ENCODE peak calls at places on chromosomes 12 and 14, in ten cellular contexts. N, Q, E, I, D, J, T, M, O and A are unnamed samples. For H3K4me1 and H3K27me3, the result is how much of the 10 kb centered on the place peaks cover.

GRCh38 chr14:73526036-73526984 is 10.6 kb upstream of the ACOT1 start:
- DNase-seq in N (no peak), Q (no peak), E (no peak), I (no peak), D (peak), J (peak), T (no peak), M (no peak), O (no peak), A (no peak)

GRCh38 chr12:28869197-28869596 is 279.9 kb upstream of the FAR2 start:
- DNase-seq in N (no peak), Q (no peak), E (peak), I (no peak), D (no peak), J (no peak), T (no peak), M (no peak), O (no peak), A (no peak)

GRCh38 chr14:100471451-100472093 is 115.6 kb downstream of the BEGAIN start:
- DNase-seq in N (no peak), Q (no peak), E (no peak), I (no peak), D (no peak), J (no peak), T (no peak), M (no peak), O (no peak), A (no peak)

GRCh38 chr14:88630565-88630964 is 67.7 kb downstream of the ZC3H14 start:
- DNase-seq in N (no peak), Q (no peak), E (peak), I (no peak), D (no peak), J (no peak), T (no peak), M (no peak), O (no peak), A (no peak)

GRCh38 chr12:49131973-49132461 is 822 bp upstream of the TUBA1B start:
- DNase-seq in N (no peak), Q (no peak), E (peak), I (no peak), D (no peak), J (no peak), T (no peak), M (peak), O (no peak), A (no peak)

GRCh38 chr12:117155278-117156060 is 34.8 kb downstream of the FBXO21 start:
- DNase-seq in N (peak), Q (peak), E (peak), I (peak), D (peak), J (peak), T (no peak), M (peak), O (peak), A (peak)

GRCh38 chr12:51847830-51848727 is at the start of gene FIGNL2:
- DNase-seq in N (no peak), Q (no peak), E (peak), I (no peak), D (no peak), J (no peak), T (no peak), M (no peak), O (no peak), A (no peak)

GRCh38 chr14:86946446-86946845 is 1046.5 kb downstream of the GALC start:
- DNase-seq in N (no peak), Q (no peak), E (no peak), I (no peak), D (no peak), J (no peak), T (no peak), M (no peak), O (no peak), A (no peak)

GRCh38 chr14:70086685-70087379 is 101.9 kb downstream of the SLC8A3 start:
- DNase-seq in N (no peak), Q (no peak), E (peak), I (no peak), D (peak), J (no peak), T (no peak), M (peak), O (no peak), A (no peak)

GRCh38 chr12:22978962-22979361 is 354.0 kb downstream of the ETNK1 start:
- DNase-seq in N (no peak), Q (no peak), E (peak), I (no peak), D (no peak), J (no peak), T (no peak), M (no peak), O (no peak), A (no peak)

GRCh38 chr14:52692248-52692962 is 3.0 kb downstream of the ERO1A start:
- DNase-seq in N (peak), Q (peak), E (no peak), I (no peak), D (no peak), J (no peak), T (no peak), M (no peak), O (peak), A (no peak)

GRCh38 chr14:24890716-24891115 is 159.2 kb downstream of the STXBP6 start:
- DNase-seq in N (no peak), Q (no peak), E (no peak), I (no peak), D (no peak), J (no peak), T (no peak), M (no peak), O (no peak), A (no peak)

GRCh38 chr14:102878970-102879460 is 43.4 kb upstream of the AMN start:
- DNase-seq in N (no peak), Q (no peak), E (no peak), I (no peak), D (no peak), J (no peak), T (no peak), M (no peak), O (no peak), A (no peak)

GRCh38 chr14:55425091-55425490 is 13.5 kb upstream of the ATG14 start:
- DNase-seq in N (no peak), Q (no peak), E (no peak), I (no peak), D (no peak), J (no peak), T (no peak), M (no peak), O (no peak), A (no peak)

GRCh38 chr12:4762773-4763172 is 42.6 kb downstream of the GALNT8 start:
- DNase-seq in N (no peak), Q (no peak), E (no peak), I (no peak), D (no peak), J (no peak), T (no peak), M (no peak), O (no peak), A (no peak)

GRCh38 chr12:11827096-11827841 is 177.8 kb downstream of the ETV6 start:
- DNase-seq in N (no peak), Q (no peak), E (no peak), I (peak), D (no peak), J (no peak), T (no peak), M (no peak), O (no peak), A (no peak)

GRCh38 chr12:79710707-79711483 is 20.1 kb upstream of the PAWR start:
- DNase-seq in N (no peak), Q (no peak), E (no peak), I (no peak), D (no peak), J (peak), T (no peak), M (no peak), O (no peak), A (no peak)

GRCh38 chr14:90820958-90821357 is 4.7 kb upstream of the TTC7B start:
- DNase-seq in N (peak), Q (peak), E (no peak), I (no peak), D (peak), J (no peak), T (no peak), M (no peak), O (peak), A (peak)

DNA sequence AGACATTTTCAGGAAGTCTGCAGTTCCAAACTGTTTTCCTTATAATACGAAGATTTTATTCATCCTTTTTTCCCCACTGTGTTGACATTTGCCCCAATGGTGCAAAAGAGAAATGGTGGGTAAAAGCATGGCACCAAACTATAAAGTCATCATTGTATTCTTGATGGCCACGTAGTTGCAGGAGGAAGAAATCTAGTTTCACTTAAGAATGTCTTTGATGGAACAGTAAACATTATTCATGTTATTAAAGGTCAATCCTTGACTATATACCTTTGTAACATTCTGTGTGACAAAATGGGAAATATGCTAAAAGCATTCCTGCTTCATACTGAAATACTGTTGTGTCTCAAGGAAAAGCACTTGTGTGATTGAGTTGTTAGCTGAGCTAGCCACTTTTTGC is 80.1 kb downstream of the PRKCH start:
- DNase-seq in N (no peak), Q (no peak), E (no peak), I (no peak), D (no peak), J (no peak), T (no peak), M (no peak), O (no peak), A (no peak)
- H3K4me1 ChIP-seq in N (half or more), Q (half or more), E (under half), I (under half), D (under half), J (under half), T (under half), M (under half), O (half or more), A (half or more)

DNA sequence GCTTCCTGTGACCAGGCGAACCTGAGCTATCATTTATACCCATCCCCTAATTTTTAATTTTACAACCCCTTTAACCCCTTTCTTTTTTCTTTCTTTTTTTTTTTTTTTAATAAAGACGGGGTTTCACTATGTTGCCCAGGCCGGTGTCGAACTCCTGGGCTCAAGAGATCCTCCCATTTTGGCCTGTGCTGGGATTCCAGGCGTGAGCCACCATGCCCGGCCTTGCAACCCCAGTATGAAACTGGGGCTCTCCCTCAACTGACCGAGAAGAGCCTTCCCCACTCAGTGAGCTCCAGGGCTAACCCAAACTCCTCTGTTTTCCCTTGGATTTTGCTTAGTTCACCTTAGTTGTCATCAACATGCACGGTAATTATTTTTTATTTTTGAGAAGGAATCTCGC is 992 bp downstream of the CPSF2 start:
- DNase-seq in N (no peak), Q (no peak), E (no peak), I (no peak), D (no peak), J (no peak), T (no peak), M (peak), O (no peak), A (no peak)
- H3K27ac ChIP-seq in N (peak), Q (peak), E (peak), I (peak), D (peak), J (peak), T (peak), M (peak), O (peak), A (peak)

GRCh38 chr12:132333273-132333672 is 3.9 kb upstream of the GALNT9 start:
- DNase-seq in N (no peak), Q (no peak), E (no peak), I (no peak), D (no peak), J (no peak), T (no peak), M (no peak), O (no peak), A (no peak)

GRCh38 chr12:132330549-132330881 is 1.1 kb upstream of the GALNT9 start:
- DNase-seq in N (no peak), Q (no peak), E (no peak), I (no peak), D (no peak), J (no peak), T (no peak), M (no peak), O (no peak), A (no peak)

GRCh38 chr12:132335179-132335756 is 5.9 kb upstream of the GALNT9 start:
- DNase-seq in N (no peak), Q (no peak), E (no peak), I (no peak), D (no peak), J (no peak), T (no peak), M (no peak), O (no peak), A (no peak)

GRCh38 chr12:132336451-132337413 is 7.3 kb upstream of the GALNT9 start:
- DNase-seq in N (no peak), Q (no peak), E (no peak), I (no peak), D (no peak), J (no peak), T (no peak), M (no peak), O (no peak), A (no peak)

DNA sequence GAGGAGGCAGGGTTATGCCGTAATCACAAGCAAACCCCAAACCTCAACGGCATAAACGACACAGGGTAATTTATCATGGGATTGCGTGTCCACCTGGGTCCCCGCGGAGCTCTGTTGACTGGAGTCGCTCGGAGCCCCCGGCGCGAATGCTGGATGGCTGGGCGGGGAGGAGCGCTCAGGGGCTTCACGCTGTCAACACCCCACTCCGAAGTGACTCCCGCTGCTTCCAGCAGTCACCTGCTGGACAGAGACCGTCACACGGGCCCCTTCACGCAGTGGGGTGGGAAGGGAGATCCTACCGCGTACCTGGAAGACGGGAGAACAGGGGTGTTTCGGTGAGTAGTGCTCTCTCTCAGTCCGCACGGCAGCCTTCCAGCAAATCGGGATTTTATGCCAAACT is 4.4 kb upstream of the GALNT9 start:
- DNase-seq in N (no peak), Q (no peak), E (no peak), I (no peak), D (no peak), J (no peak), T (no peak), M (no peak), O (no peak), A (no peak)
- H3K27me3 ChIP-seq in N (under half), Q (under half), E (under half), I (under half), D (half or more), J (half or more), T (under half), M (under half), O (under half), A (under half)

GRCh38 chr12:92551210-92551609 is 151.6 kb upstream of the PLEKHG7 start:
- DNase-seq in N (no peak), Q (no peak), E (no peak), I (no peak), D (no peak), J (no peak), T (no peak), M (no peak), O (no peak), A (no peak)
- H3K4me1 ChIP-seq in N (under half), Q (under half), E (under half), I (under half), D (under half), J (under half), T (under half), M (under half), O (under half), A (under half)

DNA sequence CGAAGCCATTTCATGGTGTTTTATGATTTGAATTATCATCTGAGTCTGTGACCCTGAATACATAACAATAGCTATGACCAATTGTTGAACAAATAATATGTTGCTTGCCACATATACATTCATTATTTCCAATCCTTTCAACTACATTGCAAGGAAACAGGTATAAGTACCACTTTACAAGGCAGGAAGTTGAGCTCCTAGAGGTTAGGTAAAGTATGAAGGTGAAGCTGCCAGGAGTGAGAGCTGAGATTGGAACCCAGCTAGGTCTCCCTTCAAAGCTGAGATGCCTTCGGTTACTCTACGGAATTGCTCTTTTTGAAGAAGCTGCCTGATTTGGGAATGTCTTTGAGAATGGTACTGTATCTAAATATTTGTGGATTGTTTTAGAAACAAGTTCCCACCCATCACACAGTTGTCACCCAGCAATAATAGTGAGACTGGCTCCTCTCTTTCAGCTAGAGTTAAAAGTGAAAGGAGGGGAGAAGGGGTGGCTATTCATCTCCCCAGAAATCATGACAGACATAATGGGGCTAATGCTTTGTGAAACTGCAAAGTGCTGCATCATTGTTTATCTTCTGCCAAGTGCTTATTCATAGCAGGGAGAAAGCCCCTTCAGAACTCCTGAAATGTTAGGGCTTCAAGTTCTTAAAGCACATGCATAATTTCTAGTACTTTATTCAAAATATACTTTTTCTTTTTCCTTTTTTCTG is 75.9 kb upstream of the AMIGO2 start:
- DNase-seq in N (peak), Q (peak), E (no peak), I (no peak), D (no peak), J (no peak), T (no peak), M (no peak), O (no peak), A (no peak)
- H3K27ac ChIP-seq in N (peak), Q (peak), E (no peak), I (peak), D (no peak), J (peak), T (peak), M (no peak), O (no peak), A (peak)